ENCODE peak calls at places on chromosome 5, in four cellular contexts. X, L, Y and V are unnamed samples.

GRCh38 chr5:60339691-60340191 is 360.2 kb downstream of the DEPDC1B start:
- DNase-seq in L (no peak), X (no peak), Y (no peak), V (no peak)

GRCh38 chr5:158198636-158199035 is 339.7 kb upstream of the CLINT1 start:
- DNase-seq in X (no peak), L (no peak), Y (no peak), V (no peak)

GRCh38 chr5:169374761-169375160 is 73.8 kb upstream of the SLIT3 start:
- DNase-seq in X (no peak), L (no peak), Y (no peak), V (no peak)

GRCh38 chr5:139426222-139426885 is 13.0 kb downstream of the DNAJC18 start:
- DNase-seq in L (no peak), X (no peak), Y (no peak), V (no peak)

GRCh38 chr5:107248065-107248695 is 422.6 kb downstream of the EFNA5 start:
- DNase-seq in X (peak; percentile 60), Y (no peak), L (peak; percentile 51), V (peak; percentile 79)

GRCh38 chr5:103224118-103224893 is 34.3 kb upstream of the MACIR start:
- DNase-seq in Y (peak; percentile 60), X (peak; percentile 64), L (peak; percentile 63), V (peak; percentile 65)

GRCh38 chr5:72767289-72768010 is 49.0 kb upstream of the TNPO1 start:
- DNase-seq in Y (peak; percentile 86), L (no peak), X (peak; percentile 61), V (peak; percentile 19)

GRCh38 chr5:32581010-32581785 is 4.2 kb upstream of the SUB1 start:
- DNase-seq in Y (no peak), L (no peak), X (no peak), V (no peak)

GRCh38 chr5:79111960-79112702 is 522 bp downstream of the BHMT start:
- DNase-seq in Y (no peak), L (no peak), X (no peak), V (peak; percentile 44)

GRCh38 chr5:966345-966710 is 42.3 kb upstream of the NKD2 start:
- DNase-seq in Y (no peak), X (no peak), L (no peak), V (no peak)

GRCh38 chr5:65126670-65127069 is 355.1 kb downstream of the ADAMTS6 start:
- DNase-seq in X (peak; percentile 13), L (no peak), Y (no peak), V (no peak)

GRCh38 chr5:26572486-26572885 is 465.9 kb downstream of the CDH9 start:
- DNase-seq in X (no peak), Y (no peak), L (no peak), V (no peak)

GRCh38 chr5:167348286-167348926 is 943.0 kb upstream of the WWC1 start:
- DNase-seq in X (no peak), Y (no peak), L (no peak), V (no peak)

GRCh38 chr5:112626079-112626478 is 111.6 kb upstream of the APC start:
- DNase-seq in L (no peak), X (no peak), Y (no peak), V (no peak)

GRCh38 chr5:112626715-112627114 is 111.0 kb upstream of the APC start:
- DNase-seq in Y (no peak), X (no peak), L (no peak), V (no peak)

GRCh38 chr5:112630246-112631009 is 107.3 kb upstream of the APC start:
- DNase-seq in X (no peak), Y (no peak), L (no peak), V (no peak)

GRCh38 chr5:112628219-112628618 is 109.5 kb upstream of the APC start:
- DNase-seq in L (no peak), Y (no peak), X (peak; percentile 18), V (no peak)

GRCh38 chr5:112625586-112625985 is 112.1 kb upstream of the APC start:
- DNase-seq in Y (no peak), L (no peak), X (no peak), V (no peak)
- TF ChIP-seq ELF4 in Y (no peak), L (no peak), X (no peak), V (no peak)

GRCh38 chr5:127830157-127830556 is 127.0 kb downstream of the CCDC192 start:
- DNase-seq in L (no peak), X (no peak), Y (no peak), V (no peak)

GRCh38 chr5:127824126-127824525 is 120.9 kb downstream of the CCDC192 start:
- DNase-seq in X (no peak), Y (no peak), L (no peak), V (no peak)

GRCh38 chr5:127826011-127826410 is 122.8 kb downstream of the CCDC192 start:
- DNase-seq in Y (no peak), X (no peak), L (no peak), V (no peak)

GRCh38 chr5:127830829-127831598 is 127.8 kb downstream of the CCDC192 start:
- DNase-seq in Y (no peak), L (no peak), X (no peak), V (no peak)

GRCh38 chr5:127827451-127827850 is 124.3 kb downstream of the CCDC192 start:
- DNase-seq in Y (no peak), X (no peak), L (no peak), V (no peak)
- TF ChIP-seq ELF4 in Y (no peak), X (no peak), L (no peak), V (no peak)

DNA sequence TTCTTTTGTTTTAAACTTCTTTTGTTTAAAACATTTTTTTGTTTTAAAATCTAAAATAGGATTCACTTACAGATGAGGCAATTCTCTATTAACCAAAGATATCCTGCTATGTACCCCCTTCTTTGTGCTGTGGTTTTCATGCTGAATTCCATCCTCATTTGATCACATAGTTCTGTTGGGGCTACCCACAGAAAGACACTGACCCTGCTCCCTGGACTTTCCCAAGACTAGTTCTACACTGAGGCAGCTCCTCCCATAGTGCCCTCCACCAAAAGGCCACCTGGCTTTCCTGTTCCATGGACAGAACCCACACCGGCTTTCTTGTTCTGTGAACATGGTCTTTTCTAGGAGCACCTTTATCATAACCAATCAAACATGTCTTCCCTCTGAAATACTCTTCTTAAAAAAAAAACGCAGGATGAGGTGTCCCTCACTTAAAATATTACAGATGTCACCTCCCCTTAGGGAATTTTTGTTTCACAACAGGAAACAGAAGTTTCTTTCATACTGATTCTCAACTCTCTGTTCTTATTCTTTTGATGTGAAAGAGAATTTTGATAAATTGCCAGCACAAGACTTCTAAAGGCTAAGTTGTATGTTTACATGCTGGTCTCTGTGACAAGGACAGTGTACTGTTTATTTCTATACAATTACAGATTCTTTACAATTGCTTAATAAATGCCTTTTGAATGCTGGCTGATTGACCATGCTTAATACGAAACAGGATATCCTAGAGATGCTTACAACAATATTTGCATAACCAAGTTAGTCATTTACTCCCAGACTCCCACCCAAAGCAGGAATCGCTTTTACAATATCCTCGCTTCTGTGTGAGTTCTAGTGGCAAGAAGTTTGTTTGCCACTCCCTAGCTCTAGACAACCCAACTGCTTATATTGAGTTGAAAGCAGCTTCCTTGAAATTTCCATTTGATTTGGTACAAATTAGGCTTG is 300.4 kb downstream of the DTWD2 start:
- DNase-seq in Y (no peak), L (no peak), X (no peak), V (no peak)
- TF ChIP-seq ELF4 in Y (no peak), L (no peak), X (no peak), V (no peak)

GRCh38 chr5:6632931-6633468 is at the start of the genes NSUN2 and SRD5A1:
- DNase-seq in X (peak; percentile 96), L (peak; percentile 100), Y (peak; percentile 81), V (peak; percentile 84)

GRCh38 chr5:6632324-6632930 is 417 bp downstream of the NSUN2 start:
- DNase-seq in L (no peak), Y (peak; percentile 18), X (peak; percentile 42), V (no peak)

GRCh38 chr5:6634788-6635430 is 1.7 kb downstream of the SRD5A1 start:
- DNase-seq in L (no peak), X (no peak), Y (peak; percentile 32), V (no peak)

GRCh38 chr5:6633469-6634326 is 458 bp downstream of the SRD5A1 start:
- DNase-seq in Y (no peak), X (peak; percentile 9), L (peak; percentile 43), V (peak; percentile 52)

DNA sequence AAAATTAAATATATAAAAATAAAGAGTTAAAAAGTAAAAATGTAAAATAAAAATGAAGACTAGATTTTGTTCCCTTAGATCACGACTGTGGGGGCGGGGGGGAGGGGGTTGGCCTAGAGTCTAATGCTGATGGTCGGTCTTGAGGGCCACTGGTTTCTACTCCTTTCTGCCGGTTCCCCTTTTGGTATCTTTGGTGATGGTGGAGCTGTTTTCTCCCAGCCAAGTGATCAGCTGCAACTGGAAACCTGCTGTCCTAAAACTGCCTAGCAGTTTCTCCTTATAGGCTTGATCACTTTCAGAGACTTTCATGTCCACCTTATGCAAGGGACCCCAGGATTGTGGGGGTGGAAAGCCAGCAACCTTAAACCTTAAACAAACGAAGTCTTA is 1.1 kb downstream of the SRD5A1 start:
- DNase-seq in X (peak; percentile 17), L (no peak), Y (no peak), V (no peak)
- TF ChIP-seq ELF4 in X (no peak), L (no peak), Y (no peak), V (no peak)

GRCh38 chr5:172769324-172769597 is 1.7 kb downstream of the DUSP1 start:
- DNase-seq in X (no peak), Y (no peak), L (no peak), V (no peak)

GRCh38 chr5:172770374-172770674 is 671 bp downstream of the DUSP1 start:
- DNase-seq in Y (no peak), L (no peak), X (no peak), V (no peak)

GRCh38 chr5:172768573-172769323 is 2.2 kb downstream of the DUSP1 start:
- DNase-seq in L (no peak), Y (no peak), X (no peak), V (no peak)

GRCh38 chr5:172770675-172771438 is at the start of gene DUSP1:
- DNase-seq in X (peak; percentile 99), L (peak; percentile 98), Y (peak; percentile 88), V (peak; percentile 97)

DNA sequence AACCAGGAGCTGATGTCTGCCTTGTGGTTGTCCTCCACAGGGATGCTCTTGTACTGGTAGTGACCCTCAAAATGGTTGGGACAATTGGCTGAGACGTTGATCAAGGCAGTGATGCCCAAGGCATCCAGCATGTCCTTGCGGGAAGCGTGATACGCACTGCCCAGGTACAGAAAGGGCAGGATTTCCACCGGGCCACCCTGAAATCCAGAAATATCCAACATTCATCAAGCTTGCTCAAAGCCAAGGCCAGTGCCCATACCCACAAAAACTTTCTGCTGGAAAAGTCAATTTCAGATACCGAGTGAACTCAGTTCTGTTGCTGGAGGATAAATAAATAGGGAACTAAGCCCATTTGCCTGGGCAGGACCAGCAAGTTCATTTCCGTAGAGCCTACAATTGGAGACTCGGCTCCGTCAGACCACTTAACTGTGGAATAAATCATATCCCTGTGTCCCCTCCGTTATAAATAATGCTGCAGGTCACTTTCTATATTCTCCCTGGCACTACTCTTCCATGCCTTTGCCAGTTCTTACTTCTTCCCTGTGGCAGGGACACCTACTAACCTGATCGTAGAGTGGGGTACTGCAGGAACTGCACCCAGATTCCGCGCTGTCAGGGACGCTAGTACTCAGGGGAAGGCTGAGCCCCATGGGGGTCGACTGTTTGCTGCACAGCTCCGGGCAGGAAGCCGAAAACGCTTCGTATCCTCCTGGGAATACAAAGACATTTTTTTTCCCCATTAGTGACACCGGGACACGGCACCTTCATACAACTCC is 1.2 kb downstream of the DUSP1 start:
- DNase-seq in Y (no peak), X (no peak), L (no peak), V (no peak)
- TF ChIP-seq ELF4 in Y (no peak), X (no peak), L (no peak), V (no peak)